ENCODE peak calls at places on chromosomes 1 and 21, in seven cellular contexts. U is CMK; Z is activated CD4-positive, alpha-beta T cell treated with anti-CD3 and anti-CD28 coated beads for 24 hours; G is hypothalamus; L is A172; R is SW480; V is foreskin fibroblast. M is an unnamed sample.

GRCh38 chr21:25501996-25502665 is 105.2 kb downstream of the MRPL39 start:
- DNase-seq in U (peak; percentile 66), Z (peak; percentile 48), G (no peak), L (no peak), R (no peak), V (no peak), M (no peak)

GRCh38 chr1:85297855-85298629 is 21.6 kb upstream of the BCL10 start:
- DNase-seq in U (no peak), Z (peak; percentile 60), G (no peak), L (peak; percentile 91), R (peak; percentile 96), V (peak; percentile 98), M (no peak)

GRCh38 chr1:18868354-18868753 is 8.9 kb upstream of the TAS1R2 start:
- DNase-seq in U (no peak), Z (no peak), G (no peak), L (no peak), R (no peak), V (no peak), M (no peak)

GRCh38 chr1:63882048-63882704 is 108.4 kb downstream of the ROR1 start:
- DNase-seq in U (no peak), Z (no peak), G (no peak), L (no peak), R (no peak), V (peak; percentile 76), M (peak; percentile 13)

GRCh38 chr21:31476551-31477120 is 132.6 kb upstream of the TIAM1 start:
- DNase-seq in U (no peak), Z (no peak), G (no peak), L (no peak), R (no peak), V (no peak), M (no peak)

GRCh38 chr1:212402876-212403275 is 11.8 kb downstream of the PACC1 start:
- DNase-seq in U (no peak), Z (no peak), G (no peak), L (no peak), R (no peak), V (no peak), M (no peak)

GRCh38 chr21:44901391-44902074 is 19.2 kb downstream of the ITGB2 start:
- DNase-seq in U (no peak), Z (no peak), G (no peak), L (no peak), R (no peak), V (no peak), M (no peak)

GRCh38 chr21:32807717-32808380 is 36.3 kb upstream of the PAXBP1 start:
- DNase-seq in U (no peak), Z (no peak), G (no peak), L (peak; percentile 74), R (no peak), V (peak; percentile 65), M (no peak)

GRCh38 chr1:53172751-53173498 is 23.7 kb upstream of the CPT2 start:
- DNase-seq in U (no peak), Z (no peak), G (no peak), L (peak; percentile 60), R (peak; percentile 77), V (peak; percentile 86), M (no peak)

GRCh38 chr1:149844650-149845255 is 54.6 kb upstream of the BOLA1 start:
- DNase-seq in U (no peak), Z (no peak), G (no peak), L (no peak), R (peak; percentile 0), V (peak; percentile 1), M (no peak)

GRCh38 chr1:6351480-6352137 is 42.0 kb downstream of the ACOT7 start:
- DNase-seq in U (no peak), Z (no peak), G (no peak), L (no peak), R (no peak), V (no peak), M (no peak)

GRCh38 chr1:14875781-14876564 is 277.5 kb downstream of the KAZN start:
- DNase-seq in U (no peak), Z (no peak), G (no peak), L (no peak), R (peak; percentile 28), V (no peak), M (no peak)

GRCh38 chr1:212624976-212625501 is 16.5 kb downstream of the ATF3 start:
- DNase-seq in U (no peak), Z (no peak), G (no peak), L (no peak), R (no peak), V (no peak), M (no peak)

GRCh38 chr1:59487335-59488031 is 190.6 kb downstream of the FGGY start:
- DNase-seq in U (no peak), Z (no peak), G (no peak), L (peak; percentile 56), R (no peak), V (peak; percentile 67), M (no peak)

GRCh38 chr21:41477641-41478318 is 30.2 kb downstream of the TMPRSS2 start:
- DNase-seq in U (no peak), Z (no peak), G (no peak), L (no peak), R (peak; percentile 75), V (peak; percentile 6), M (peak; percentile 19)

GRCh38 chr1:224340711-224341384 is 10.9 kb upstream of the NVL start:
- DNase-seq in U (no peak), Z (no peak), G (no peak), L (no peak), R (no peak), V (peak; percentile 42), M (no peak)

GRCh38 chr1:56506314-56506743 is 73.0 kb downstream of the PLPP3 start:
- DNase-seq in U (no peak), Z (no peak), G (no peak), L (no peak), R (no peak), V (no peak), M (no peak)

GRCh38 chr1:103517380-103518047 is 8.0 kb upstream of the RNPC3 start:
- DNase-seq in U (no peak), Z (no peak), G (no peak), L (no peak), R (no peak), V (no peak), M (no peak)

GRCh38 chr1:40939320-40940059 is 40.0 kb upstream of the CTPS1 start:
- DNase-seq in U (no peak), Z (no peak), G (no peak), L (no peak), R (peak; percentile 29), V (peak; percentile 79), M (no peak)

GRCh38 chr1:118589486-118589885 is 398.7 kb downstream of the TBX15 start:
- DNase-seq in U (no peak), Z (no peak), G (no peak), L (no peak), R (no peak), V (no peak), M (no peak)

GRCh38 chr1:201925961-201926585 is 20.3 kb downstream of the LMOD1 start:
- DNase-seq in U (no peak), Z (no peak), G (no peak), L (no peak), R (no peak), V (peak; percentile 59), M (no peak)